ENCODE peak calls at places on chromosomes 4 and X, in five cellular contexts. One of them, this sample, is unnamed.

GRCh38 chrX:31845003-31845402 is 773.2 kb upstream of the FTHL17 start:
- DNase-seq in GM03348: no peak
- DNase-seq in T-helper 9 cell: no peak
- DNase-seq in GM19239: no peak
- DNase-seq in BJ: no peak
- DNase-seq in this sample: no peak

GRCh38 chr4:163164591-163164990 is 2.1 kb downstream of the NAF1 start:
- DNase-seq in GM03348: peak; percentile 7
- DNase-seq in T-helper 9 cell: no peak
- DNase-seq in GM19239: no peak
- DNase-seq in BJ: no peak
- DNase-seq in this sample: no peak

GRCh38 chr4:77849278-77849965 is 13.2 kb upstream of the MRPL1 start:
- DNase-seq in GM03348: no peak
- DNase-seq in T-helper 9 cell: no peak
- DNase-seq in GM19239: no peak
- DNase-seq in BJ: no peak
- DNase-seq in this sample: no peak

GRCh38 chrX:145727476-145727875 is 90.2 kb upstream of the SLITRK2 start:
- DNase-seq in GM03348: no peak
- DNase-seq in T-helper 9 cell: no peak
- DNase-seq in GM19239: no peak
- DNase-seq in BJ: no peak
- DNase-seq in this sample: no peak

GRCh38 chr4:38867478-38868054 is at the start of gene FAM114A1:
- DNase-seq in GM03348: peak; percentile 99
- DNase-seq in T-helper 9 cell: peak; percentile 6
- DNase-seq in GM19239: peak; percentile 71
- DNase-seq in BJ: no peak
- DNase-seq in this sample: no peak

GRCh38 chrX:110286126-110286525 is 31.8 kb downstream of the AMMECR1 start:
- DNase-seq in GM03348: peak; percentile 52
- DNase-seq in T-helper 9 cell: no peak
- DNase-seq in GM19239: no peak
- DNase-seq in BJ: peak; percentile 59
- DNase-seq in this sample: peak; percentile 54

GRCh38 chr4:121711263-121712000 is 14.7 kb upstream of the ANXA5 start:
- DNase-seq in GM03348: peak; percentile 92
- DNase-seq in T-helper 9 cell: no peak
- DNase-seq in GM19239: no peak
- DNase-seq in BJ: peak; percentile 84
- DNase-seq in this sample: peak; percentile 80

GRCh38 chrX:24037729-24038128 is 10.7 kb upstream of the KLHL15 start:
- DNase-seq in GM03348: no peak
- DNase-seq in T-helper 9 cell: no peak
- DNase-seq in GM19239: no peak
- DNase-seq in BJ: no peak
- DNase-seq in this sample: no peak

GRCh38 chrX:22196151-22196550 is 76.6 kb upstream of the CBLL2 start:
- DNase-seq in GM03348: peak; percentile 2
- DNase-seq in T-helper 9 cell: no peak
- DNase-seq in GM19239: no peak
- DNase-seq in BJ: peak; percentile 7
- DNase-seq in this sample: peak; percentile 9

GRCh38 chr4:139711461-139711860 is 45.8 kb downstream of the MGST2 start:
- DNase-seq in GM03348: no peak
- DNase-seq in T-helper 9 cell: no peak
- DNase-seq in GM19239: no peak
- DNase-seq in BJ: no peak
- DNase-seq in this sample: no peak

This sample was measured in GM04503.